ENCODE peak calls at places on chromosomes 7 and 10, in six cellular contexts. D, I, O, B, J and U are unnamed samples. For H4K20me1 and H3F3A, the result is how much of the 10 kb centered on the place peaks cover.

GRCh38 chr7:131945313-131945831 is 388.9 kb upstream of the PODXL start:
- DNase-seq in D (peak), I (peak), O (peak), B (peak), J (peak), U (peak)

GRCh38 chr7:107203607-107204006 is 34.8 kb downstream of the HBP1 start:
- DNase-seq in D (no peak), I (no peak), O (no peak), B (no peak), J (no peak), U (no peak)

GRCh38 chr7:149716932-149717307 is 56.5 kb downstream of the ZNF467 start:
- DNase-seq in D (no peak), I (no peak), O (no peak), B (no peak), J (no peak), U (no peak)

GRCh38 chr7:118220583-118220982 is 3.9 kb upstream of the ANKRD7 start:
- DNase-seq in D (no peak), I (no peak), O (no peak), B (no peak), J (no peak), U (no peak)

GRCh38 chr7:119421657-119422056 is 851.3 kb upstream of the KCND2 start:
- DNase-seq in D (no peak), I (no peak), O (no peak), B (no peak), J (no peak), U (no peak)

GRCh38 chr10:18532881-18533535 is 118.4 kb downstream of the NSUN6 start:
- DNase-seq in D (no peak), I (no peak), O (no peak), B (no peak), J (no peak), U (no peak)

GRCh38 chr10:103896225-103896624 is 21.8 kb downstream of the STN1 start:
- DNase-seq in D (no peak), I (no peak), O (peak), B (no peak), J (no peak), U (no peak)

GRCh38 chr7:155744931-155745683 is 67.2 kb downstream of the SHH start:
- DNase-seq in D (no peak), I (no peak), O (no peak), B (no peak), J (no peak), U (no peak)

GRCh38 chr10:103854265-103854686 is 1.1 kb downstream of the SH3PXD2A start:
- DNase-seq in D (peak), I (no peak), O (no peak), B (no peak), J (no peak), U (peak)

GRCh38 chr7:32316831-32317230 is 173.3 kb downstream of the LSM5 start:
- DNase-seq in D (no peak), I (no peak), O (no peak), B (no peak), J (no peak), U (no peak)

GRCh38 chr7:130893441-130893894 is 159.5 kb upstream of the KLF14 start:
- DNase-seq in D (no peak), I (no peak), O (no peak), B (no peak), J (no peak), U (no peak)

GRCh38 chr7:151769189-151769821 is 107.6 kb downstream of the PRKAG2 start:
- DNase-seq in D (no peak), I (no peak), O (no peak), B (no peak), J (peak), U (no peak)

GRCh38 chr7:159049266-159050025 is 95.2 kb downstream of the VIPR2 start:
- DNase-seq in D (no peak), I (no peak), O (no peak), B (no peak), J (peak), U (no peak)

GRCh38 chr7:98119257-98119918 is 12.7 kb downstream of the LMTK2 start:
- DNase-seq in D (no peak), I (no peak), O (peak), B (peak), J (no peak), U (no peak)
- H4K20me1 ChIP-seq in D (under half), I (under half), O (under half), B (under half), J (under half), U (half or more)

DNA sequence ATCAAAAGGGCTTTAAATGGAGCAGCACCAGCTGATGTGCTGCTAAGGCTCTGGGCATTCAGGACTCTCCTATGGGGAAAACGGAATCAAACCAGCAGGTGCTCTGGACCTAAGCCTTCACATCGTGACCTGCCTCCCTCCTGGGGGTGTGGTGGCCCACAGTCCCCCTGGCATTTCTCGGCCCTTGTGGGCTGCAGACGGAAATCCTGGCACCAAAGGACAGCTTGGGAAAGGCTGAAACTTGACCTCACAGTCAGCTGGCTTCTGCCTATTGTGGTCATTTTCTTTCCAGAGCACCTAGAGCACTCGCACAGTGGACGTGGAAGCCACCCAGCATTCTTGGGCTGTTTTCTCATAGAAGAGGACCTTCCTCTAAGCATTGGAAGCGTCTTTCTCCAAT is 74.8 kb downstream of the TPST1 start:
- DNase-seq in D (no peak), I (no peak), O (no peak), B (no peak), J (no peak), U (no peak)
- H3F3A ChIP-seq in D (under half), I (half or more), O (under half), B (under half), J (under half), U (under half)

GRCh38 chr10:119364941-119365340 is 157.6 kb downstream of the GRK5 start:
- DNase-seq in D (no peak), I (peak), O (no peak), B (no peak), J (no peak), U (no peak)
- TF ChIP-seq CTCF in D (no peak), I (no peak), O (no peak), B (no peak), J (no peak), U (no peak)

GRCh38 chr10:125144693-125145623 is 15.4 kb downstream of the CTBP2 start:
- DNase-seq in D (peak), I (peak), O (no peak), B (no peak), J (no peak), U (peak)

GRCh38 chr10:125141150-125141859 is 19.1 kb downstream of the CTBP2 start:
- DNase-seq in D (no peak), I (no peak), O (no peak), B (no peak), J (no peak), U (no peak)

GRCh38 chr10:125144209-125144608 is 16.2 kb downstream of the CTBP2 start:
- DNase-seq in D (no peak), I (no peak), O (no peak), B (no peak), J (no peak), U (no peak)

GRCh38 chr10:125141860-125142484 is 18.4 kb downstream of the CTBP2 start:
- DNase-seq in D (no peak), I (no peak), O (no peak), B (no peak), J (no peak), U (no peak)

DNA sequence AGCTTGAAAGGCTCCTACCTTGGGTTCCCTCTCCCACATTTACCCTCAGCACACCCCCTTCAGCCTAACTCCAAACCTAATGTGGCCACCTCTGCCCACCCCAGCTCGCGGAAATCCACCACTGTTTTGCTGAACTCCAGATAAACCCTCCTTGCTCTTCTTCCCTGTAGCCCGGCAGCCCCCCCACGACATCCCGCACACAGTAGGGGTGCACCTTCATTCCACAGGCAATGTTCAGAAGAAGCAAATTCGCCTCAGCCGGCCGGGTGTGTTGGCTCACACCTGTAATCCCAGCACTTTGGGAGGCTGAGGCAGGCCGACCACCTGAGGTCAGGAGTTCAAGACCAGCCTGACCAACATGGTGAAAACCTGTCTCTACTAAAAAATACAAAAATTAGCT is 17.4 kb downstream of the CTBP2 start:
- DNase-seq in D (no peak), I (no peak), O (no peak), B (no peak), J (no peak), U (no peak)
- H4K20me1 ChIP-seq in D (half or more), I (half or more), O (under half), B (half or more), J (under half), U (half or more)

GRCh38 chr10:124082555-124082954 is 10.8 kb downstream of the CHST15 start:
- DNase-seq in D (no peak), I (no peak), O (no peak), B (no peak), J (no peak), U (no peak)
- H3F3A ChIP-seq in D (under half), I (under half), O (under half), B (under half), J (half or more), U (under half)

DNA sequence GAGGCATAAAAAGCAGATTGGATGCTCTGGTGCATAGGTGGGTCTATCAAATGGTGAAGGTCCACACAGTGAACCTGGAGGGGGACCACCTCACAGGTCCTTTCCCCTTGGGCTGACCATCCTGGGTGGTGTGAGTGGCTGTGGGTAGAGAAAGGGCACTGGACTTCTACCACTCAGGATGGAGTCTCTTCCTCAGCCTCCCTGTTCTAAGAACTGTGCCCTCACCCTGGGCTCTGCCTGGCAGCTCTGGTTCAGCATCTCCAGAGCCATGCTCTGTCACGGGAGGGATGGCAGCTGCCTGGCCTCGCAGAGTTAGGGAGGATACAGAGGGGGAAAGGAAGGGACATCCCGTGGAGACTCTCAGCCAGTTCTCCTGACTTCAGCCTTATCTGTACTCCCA is 121.8 kb downstream of the TAX1BP1 start:
- DNase-seq in D (no peak), I (no peak), O (no peak), B (no peak), J (no peak), U (no peak)
- TF ChIP-seq CTCF in D (no peak), I (no peak), O (no peak), B (no peak), J (no peak), U (no peak)

DNA sequence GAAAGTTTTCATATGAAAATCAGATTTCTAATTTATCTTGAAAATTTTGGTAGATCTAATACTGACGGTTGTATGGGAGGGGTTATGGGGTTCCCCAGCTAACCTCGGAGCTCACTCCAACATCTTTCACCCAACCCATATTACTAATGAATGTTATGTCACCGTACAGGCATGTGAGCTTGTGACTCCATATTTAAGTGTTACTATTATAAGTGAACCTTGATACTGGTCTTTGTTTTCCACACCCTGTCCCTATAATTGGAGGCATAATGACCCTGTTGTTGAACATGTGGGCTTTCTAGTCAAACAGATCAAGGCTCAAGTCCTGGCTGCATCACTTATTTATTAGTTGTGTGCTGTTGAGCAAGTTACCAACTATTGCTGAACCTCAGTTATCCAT is 27.2 kb downstream of the WDFY4 start:
- DNase-seq in D (no peak), I (no peak), O (no peak), B (no peak), J (no peak), U (no peak)
- H4K20me1 ChIP-seq in D (under half), I (under half), O (under half), B (under half), J (under half), U (under half)

DNA sequence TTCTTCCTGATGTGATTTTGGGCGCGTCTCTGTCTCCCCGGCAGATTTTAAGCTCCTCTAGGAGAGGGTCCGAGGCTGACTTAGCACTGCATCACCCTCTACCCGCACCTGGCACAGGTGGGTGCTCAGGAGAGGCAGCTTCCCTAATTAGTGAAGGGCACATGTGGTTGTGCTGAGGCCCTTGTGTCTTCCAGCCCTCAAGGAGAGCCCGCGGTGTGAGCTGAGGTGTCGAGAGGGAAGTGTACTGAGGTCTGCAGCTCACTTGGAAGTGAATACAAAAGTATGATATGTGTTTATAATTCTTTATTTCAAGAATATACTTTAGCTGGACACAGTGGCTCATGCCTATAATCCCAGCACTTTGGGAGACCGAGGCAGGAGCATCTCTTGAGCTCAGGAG is 20.4 kb upstream of the JAKMIP3 start:
- DNase-seq in D (no peak), I (no peak), O (no peak), B (no peak), J (no peak), U (no peak)
- H3F3A ChIP-seq in D (under half), I (under half), O (under half), B (under half), J (under half), U (under half)

GRCh38 chr10:48548531-48549135 is 56.2 kb downstream of the ARHGAP22 start:
- DNase-seq in D (no peak), I (no peak), O (no peak), B (no peak), J (no peak), U (no peak)
- TF ChIP-seq CTCF in D (no peak), I (no peak), O (no peak), B (no peak), J (no peak), U (no peak)